ENCODE peak calls at places on chromosome 20, in seven cellular contexts. One of them, this sample, is unnamed.

GRCh38 chr20:24767623-24768100 is 181.4 kb upstream of the CST7 start:
- DNase-seq in glutamatergic neuron: no peak
- DNase-seq in CD8-positive, alpha-beta memory T cell: no peak
- DNase-seq in Calu3: no peak
- DNase-seq in T-cell: no peak
- DNase-seq in mucosa of gallbladder: no peak
- DNase-seq in endodermal cell: peak
- DNase-seq in this sample: no peak

GRCh38 chr20:46230811-46231282 is 77.5 kb downstream of the CDH22 start:
- DNase-seq in glutamatergic neuron: no peak
- DNase-seq in CD8-positive, alpha-beta memory T cell: no peak
- DNase-seq in Calu3: peak
- DNase-seq in T-cell: no peak
- DNase-seq in mucosa of gallbladder: peak
- DNase-seq in endodermal cell: peak
- DNase-seq in this sample: no peak

GRCh38 chr20:24584538-24585356 is 115.3 kb downstream of the SYNDIG1 start:
- DNase-seq in glutamatergic neuron: no peak
- DNase-seq in CD8-positive, alpha-beta memory T cell: no peak
- DNase-seq in Calu3: no peak
- DNase-seq in T-cell: no peak
- DNase-seq in mucosa of gallbladder: peak
- DNase-seq in endodermal cell: no peak
- DNase-seq in this sample: no peak

GRCh38 chr20:6579417-6579816 is 188.1 kb upstream of the BMP2 start:
- DNase-seq in glutamatergic neuron: no peak
- DNase-seq in CD8-positive, alpha-beta memory T cell: no peak
- DNase-seq in Calu3: no peak
- DNase-seq in T-cell: no peak
- DNase-seq in mucosa of gallbladder: no peak
- DNase-seq in endodermal cell: no peak
- DNase-seq in this sample: no peak

GRCh38 chr20:25453035-25453810 is 45.8 kb downstream of the GINS1 start:
- DNase-seq in glutamatergic neuron: no peak
- DNase-seq in CD8-positive, alpha-beta memory T cell: no peak
- DNase-seq in Calu3: no peak
- DNase-seq in T-cell: no peak
- DNase-seq in mucosa of gallbladder: no peak
- DNase-seq in endodermal cell: no peak
- DNase-seq in this sample: no peak

GRCh38 chr20:3358676-3359340 is 48.7 kb downstream of the DNAAF9 start:
- DNase-seq in glutamatergic neuron: no peak
- DNase-seq in CD8-positive, alpha-beta memory T cell: no peak
- DNase-seq in Calu3: no peak
- DNase-seq in T-cell: no peak
- DNase-seq in mucosa of gallbladder: no peak
- DNase-seq in endodermal cell: no peak
- DNase-seq in this sample: no peak

GRCh38 chr20:4898282-4898681 is 103.0 kb downstream of the SLC23A2 start:
- DNase-seq in glutamatergic neuron: peak
- DNase-seq in CD8-positive, alpha-beta memory T cell: no peak
- DNase-seq in Calu3: peak
- DNase-seq in T-cell: no peak
- DNase-seq in mucosa of gallbladder: peak
- DNase-seq in endodermal cell: peak
- DNase-seq in this sample: no peak

GRCh38 chr20:37137547-37137946 is 41.6 kb upstream of the RPN2 start:
- DNase-seq in glutamatergic neuron: no peak
- DNase-seq in CD8-positive, alpha-beta memory T cell: no peak
- DNase-seq in Calu3: no peak
- DNase-seq in T-cell: no peak
- DNase-seq in mucosa of gallbladder: no peak
- DNase-seq in endodermal cell: no peak
- DNase-seq in this sample: no peak

GRCh38 chr20:36065427-36065998 is 89.0 kb upstream of the EPB41L1 start:
- DNase-seq in glutamatergic neuron: no peak
- DNase-seq in CD8-positive, alpha-beta memory T cell: no peak
- DNase-seq in Calu3: no peak
- DNase-seq in T-cell: no peak
- DNase-seq in mucosa of gallbladder: no peak
- DNase-seq in endodermal cell: no peak
- DNase-seq in this sample: no peak

GRCh38 chr20:58389324-58389967 is 417 bp downstream of the VAPB start:
- DNase-seq in glutamatergic neuron: peak
- DNase-seq in CD8-positive, alpha-beta memory T cell: peak
- DNase-seq in Calu3: peak
- DNase-seq in T-cell: no peak
- DNase-seq in mucosa of gallbladder: no peak
- DNase-seq in endodermal cell: no peak
- DNase-seq in this sample: peak

GRCh38 chr20:19251958-19252669 is 39.7 kb downstream of the SLC24A3 start:
- DNase-seq in glutamatergic neuron: no peak
- DNase-seq in CD8-positive, alpha-beta memory T cell: no peak
- DNase-seq in Calu3: no peak
- DNase-seq in T-cell: no peak
- DNase-seq in mucosa of gallbladder: no peak
- DNase-seq in endodermal cell: no peak
- DNase-seq in this sample: no peak

GRCh38 chr20:58306421-58307261 is 2.9 kb upstream of the RAB22A start:
- DNase-seq in glutamatergic neuron: no peak
- DNase-seq in CD8-positive, alpha-beta memory T cell: peak
- DNase-seq in Calu3: peak
- DNase-seq in T-cell: peak
- DNase-seq in mucosa of gallbladder: peak
- DNase-seq in endodermal cell: no peak
- DNase-seq in this sample: peak

GRCh38 chr20:38261054-38261390 is 487 bp upstream of the KIAA1755 start:
- DNase-seq in glutamatergic neuron: no peak
- DNase-seq in CD8-positive, alpha-beta memory T cell: no peak
- DNase-seq in Calu3: no peak
- DNase-seq in T-cell: no peak
- DNase-seq in mucosa of gallbladder: no peak
- DNase-seq in endodermal cell: no peak
- DNase-seq in this sample: no peak

GRCh38 chr20:50649587-50649986 is 41.8 kb downstream of the RIPOR3 start:
- DNase-seq in glutamatergic neuron: no peak
- DNase-seq in CD8-positive, alpha-beta memory T cell: no peak
- DNase-seq in Calu3: no peak
- DNase-seq in T-cell: no peak
- DNase-seq in mucosa of gallbladder: no peak
- DNase-seq in endodermal cell: no peak
- DNase-seq in this sample: no peak

GRCh38 chr20:24100370-24101011 is 111.9 kb upstream of the GGTLC1 start:
- DNase-seq in glutamatergic neuron: peak
- DNase-seq in CD8-positive, alpha-beta memory T cell: peak
- DNase-seq in Calu3: peak
- DNase-seq in T-cell: peak
- DNase-seq in mucosa of gallbladder: peak
- DNase-seq in endodermal cell: peak
- DNase-seq in this sample: peak

GRCh38 chr20:36656733-36657132 is 10.7 kb upstream of the SLA2 start:
- DNase-seq in glutamatergic neuron: no peak
- DNase-seq in CD8-positive, alpha-beta memory T cell: no peak
- DNase-seq in Calu3: no peak
- DNase-seq in T-cell: no peak
- DNase-seq in mucosa of gallbladder: no peak
- DNase-seq in endodermal cell: no peak
- DNase-seq in this sample: no peak

GRCh38 chr20:34891166-34892062 is 15.0 kb downstream of the ACSS2 start:
- DNase-seq in glutamatergic neuron: no peak
- DNase-seq in CD8-positive, alpha-beta memory T cell: no peak
- DNase-seq in Calu3: no peak
- DNase-seq in T-cell: no peak
- DNase-seq in mucosa of gallbladder: no peak
- DNase-seq in endodermal cell: no peak
- DNase-seq in this sample: no peak

GRCh38 chr20:39524371-39524911 is 562.3 kb downstream of the DHX35 start:
- DNase-seq in glutamatergic neuron: no peak
- DNase-seq in CD8-positive, alpha-beta memory T cell: no peak
- DNase-seq in Calu3: no peak
- DNase-seq in T-cell: no peak
- DNase-seq in mucosa of gallbladder: no peak
- DNase-seq in endodermal cell: no peak
- DNase-seq in this sample: no peak

GRCh38 chr20:48445827-48446226 is 382.0 kb downstream of the PREX1 start:
- DNase-seq in glutamatergic neuron: no peak
- DNase-seq in CD8-positive, alpha-beta memory T cell: no peak
- DNase-seq in Calu3: no peak
- DNase-seq in T-cell: no peak
- DNase-seq in mucosa of gallbladder: no peak
- DNase-seq in endodermal cell: no peak
- DNase-seq in this sample: no peak

GRCh38 chr20:40954521-40955165 is 74.0 kb upstream of the TOP1 start:
- DNase-seq in glutamatergic neuron: no peak
- DNase-seq in CD8-positive, alpha-beta memory T cell: no peak
- DNase-seq in Calu3: no peak
- DNase-seq in T-cell: no peak
- DNase-seq in mucosa of gallbladder: no peak
- DNase-seq in endodermal cell: no peak
- DNase-seq in this sample: no peak

GRCh38 chr20:50232651-50233324 is 42.2 kb downstream of the CEBPB start:
- DNase-seq in glutamatergic neuron: no peak
- DNase-seq in CD8-positive, alpha-beta memory T cell: no peak
- DNase-seq in Calu3: no peak
- DNase-seq in T-cell: no peak
- DNase-seq in mucosa of gallbladder: no peak
- DNase-seq in endodermal cell: no peak
- DNase-seq in this sample: no peak

GRCh38 chr20:31550099-31550498 is 35.9 kb downstream of the HM13 start:
- DNase-seq in glutamatergic neuron: no peak
- DNase-seq in CD8-positive, alpha-beta memory T cell: no peak
- DNase-seq in Calu3: no peak
- DNase-seq in T-cell: no peak
- DNase-seq in mucosa of gallbladder: no peak
- DNase-seq in endodermal cell: no peak
- DNase-seq in this sample: no peak

GRCh38 chr20:47677314-47678129 is 107.8 kb downstream of the SULF2 start:
- DNase-seq in glutamatergic neuron: peak
- DNase-seq in CD8-positive, alpha-beta memory T cell: peak
- DNase-seq in Calu3: peak
- DNase-seq in T-cell: peak
- DNase-seq in mucosa of gallbladder: peak
- DNase-seq in endodermal cell: peak
- DNase-seq in this sample: peak

This sample was measured in effector memory CD8-positive, alpha-beta T cell.